ENCODE peak calls at places on chromosomes 4 and X, in four cellular contexts. One of them, this sample, is unnamed.

GRCh38 chr4:83040269-83040668 is 5.3 kb downstream of the COPS4 start:
- DNase-seq in stimulated activated CD4-positive, alpha-beta T cell treated with anti-CD3 and anti-CD28 coated beads, Interleukin-12 subunit alpha, Interleukin-12 subunit beta, amount 100 ng/mL, for 4 hours: no peak
- DNase-seq in NCI-H1105: no peak
- DNase-seq in NCI-H2171 treated with DMSO at 0.1 percent for 48 hours: no peak
- DNase-seq in this sample: no peak

GRCh38 chrX:131779313-131779712 is 235.4 kb downstream of the OR13H1 start:
- DNase-seq in stimulated activated CD4-positive, alpha-beta T cell treated with anti-CD3 and anti-CD28 coated beads, Interleukin-12 subunit alpha, Interleukin-12 subunit beta, amount 100 ng/mL, for 4 hours: no peak
- DNase-seq in NCI-H1105: no peak
- DNase-seq in NCI-H2171 treated with DMSO at 0.1 percent for 48 hours: no peak
- DNase-seq in this sample: no peak

GRCh38 chrX:131289527-131289926 is 421 bp upstream of the IGSF1 start:
- DNase-seq in stimulated activated CD4-positive, alpha-beta T cell treated with anti-CD3 and anti-CD28 coated beads, Interleukin-12 subunit alpha, Interleukin-12 subunit beta, amount 100 ng/mL, for 4 hours: no peak
- DNase-seq in NCI-H1105: no peak
- DNase-seq in NCI-H2171 treated with DMSO at 0.1 percent for 48 hours: no peak
- DNase-seq in this sample: no peak

GRCh38 chr4:113423631-113424030 is 337.9 kb downstream of the CAMK2D start:
- DNase-seq in stimulated activated CD4-positive, alpha-beta T cell treated with anti-CD3 and anti-CD28 coated beads, Interleukin-12 subunit alpha, Interleukin-12 subunit beta, amount 100 ng/mL, for 4 hours: no peak
- DNase-seq in NCI-H1105: no peak
- DNase-seq in NCI-H2171 treated with DMSO at 0.1 percent for 48 hours: no peak
- DNase-seq in this sample: no peak

GRCh38 chr4:101370663-101371210 is 23.4 kb upstream of the PPP3CA start:
- DNase-seq in stimulated activated CD4-positive, alpha-beta T cell treated with anti-CD3 and anti-CD28 coated beads, Interleukin-12 subunit alpha, Interleukin-12 subunit beta, amount 100 ng/mL, for 4 hours: no peak
- DNase-seq in NCI-H1105: no peak
- DNase-seq in NCI-H2171 treated with DMSO at 0.1 percent for 48 hours: no peak
- DNase-seq in this sample: no peak

GRCh38 chrX:113959912-113960626 is 623.8 kb upstream of the HTR2C start:
- DNase-seq in stimulated activated CD4-positive, alpha-beta T cell treated with anti-CD3 and anti-CD28 coated beads, Interleukin-12 subunit alpha, Interleukin-12 subunit beta, amount 100 ng/mL, for 4 hours: no peak
- DNase-seq in NCI-H1105: no peak
- DNase-seq in NCI-H2171 treated with DMSO at 0.1 percent for 48 hours: no peak
- DNase-seq in this sample: no peak

GRCh38 chr4:15234585-15235126 is 193.2 kb upstream of the C1QTNF7 start:
- DNase-seq in stimulated activated CD4-positive, alpha-beta T cell treated with anti-CD3 and anti-CD28 coated beads, Interleukin-12 subunit alpha, Interleukin-12 subunit beta, amount 100 ng/mL, for 4 hours: no peak
- DNase-seq in NCI-H1105: no peak
- DNase-seq in NCI-H2171 treated with DMSO at 0.1 percent for 48 hours: no peak
- DNase-seq in this sample: peak

GRCh38 chr4:129446074-129446473 is 350.1 kb downstream of the C4orf33 start:
- DNase-seq in stimulated activated CD4-positive, alpha-beta T cell treated with anti-CD3 and anti-CD28 coated beads, Interleukin-12 subunit alpha, Interleukin-12 subunit beta, amount 100 ng/mL, for 4 hours: no peak
- DNase-seq in NCI-H1105: no peak
- DNase-seq in NCI-H2171 treated with DMSO at 0.1 percent for 48 hours: no peak
- DNase-seq in this sample: no peak

GRCh38 chr4:133621628-133622027 is 472.5 kb downstream of the PCDH10 start:
- DNase-seq in stimulated activated CD4-positive, alpha-beta T cell treated with anti-CD3 and anti-CD28 coated beads, Interleukin-12 subunit alpha, Interleukin-12 subunit beta, amount 100 ng/mL, for 4 hours: no peak
- DNase-seq in NCI-H1105: no peak
- DNase-seq in NCI-H2171 treated with DMSO at 0.1 percent for 48 hours: no peak
- DNase-seq in this sample: no peak

GRCh38 chr4:168621806-168622589 is 125.1 kb downstream of the PALLD start:
- DNase-seq in stimulated activated CD4-positive, alpha-beta T cell treated with anti-CD3 and anti-CD28 coated beads, Interleukin-12 subunit alpha, Interleukin-12 subunit beta, amount 100 ng/mL, for 4 hours: no peak
- DNase-seq in NCI-H1105: no peak
- DNase-seq in NCI-H2171 treated with DMSO at 0.1 percent for 48 hours: no peak
- DNase-seq in this sample: peak

GRCh38 chr4:55175779-55176231 is 50.4 kb upstream of the KDR start:
- DNase-seq in stimulated activated CD4-positive, alpha-beta T cell treated with anti-CD3 and anti-CD28 coated beads, Interleukin-12 subunit alpha, Interleukin-12 subunit beta, amount 100 ng/mL, for 4 hours: no peak
- DNase-seq in NCI-H1105: no peak
- DNase-seq in NCI-H2171 treated with DMSO at 0.1 percent for 48 hours: no peak
- DNase-seq in this sample: peak

GRCh38 chrX:130066975-130067615 is 43.2 kb downstream of the ELF4 start:
- DNase-seq in stimulated activated CD4-positive, alpha-beta T cell treated with anti-CD3 and anti-CD28 coated beads, Interleukin-12 subunit alpha, Interleukin-12 subunit beta, amount 100 ng/mL, for 4 hours: no peak
- DNase-seq in NCI-H1105: no peak
- DNase-seq in NCI-H2171 treated with DMSO at 0.1 percent for 48 hours: no peak
- DNase-seq in this sample: no peak

GRCh38 chrX:153922286-153922573 is 3.8 kb downstream of the ARHGAP4 start:
- DNase-seq in stimulated activated CD4-positive, alpha-beta T cell treated with anti-CD3 and anti-CD28 coated beads, Interleukin-12 subunit alpha, Interleukin-12 subunit beta, amount 100 ng/mL, for 4 hours: no peak
- DNase-seq in NCI-H1105: no peak
- DNase-seq in NCI-H2171 treated with DMSO at 0.1 percent for 48 hours: no peak
- DNase-seq in this sample: no peak

GRCh38 chr4:72969957-72970356 is 99.6 kb downstream of the COX18 start:
- DNase-seq in stimulated activated CD4-positive, alpha-beta T cell treated with anti-CD3 and anti-CD28 coated beads, Interleukin-12 subunit alpha, Interleukin-12 subunit beta, amount 100 ng/mL, for 4 hours: no peak
- DNase-seq in NCI-H1105: no peak
- DNase-seq in NCI-H2171 treated with DMSO at 0.1 percent for 48 hours: no peak
- DNase-seq in this sample: peak

GRCh38 chr4:157558016-157558415 is 337.5 kb downstream of the GRIA2 start:
- DNase-seq in stimulated activated CD4-positive, alpha-beta T cell treated with anti-CD3 and anti-CD28 coated beads, Interleukin-12 subunit alpha, Interleukin-12 subunit beta, amount 100 ng/mL, for 4 hours: no peak
- DNase-seq in NCI-H1105: no peak
- DNase-seq in NCI-H2171 treated with DMSO at 0.1 percent for 48 hours: no peak
- DNase-seq in this sample: no peak

GRCh38 chr4:142815834-142816233 is 30.3 kb downstream of the INPP4B start:
- DNase-seq in stimulated activated CD4-positive, alpha-beta T cell treated with anti-CD3 and anti-CD28 coated beads, Interleukin-12 subunit alpha, Interleukin-12 subunit beta, amount 100 ng/mL, for 4 hours: no peak
- DNase-seq in NCI-H1105: no peak
- DNase-seq in NCI-H2171 treated with DMSO at 0.1 percent for 48 hours: no peak
- DNase-seq in this sample: peak

GRCh38 chr4:153541426-153542096 is 75.4 kb downstream of the TMEM131L start:
- DNase-seq in stimulated activated CD4-positive, alpha-beta T cell treated with anti-CD3 and anti-CD28 coated beads, Interleukin-12 subunit alpha, Interleukin-12 subunit beta, amount 100 ng/mL, for 4 hours: no peak
- DNase-seq in NCI-H1105: no peak
- DNase-seq in NCI-H2171 treated with DMSO at 0.1 percent for 48 hours: no peak
- DNase-seq in this sample: peak

GRCh38 chr4:84848432-84848831 is 118.1 kb downstream of the WDFY3 start:
- DNase-seq in stimulated activated CD4-positive, alpha-beta T cell treated with anti-CD3 and anti-CD28 coated beads, Interleukin-12 subunit alpha, Interleukin-12 subunit beta, amount 100 ng/mL, for 4 hours: no peak
- DNase-seq in NCI-H1105: no peak
- DNase-seq in NCI-H2171 treated with DMSO at 0.1 percent for 48 hours: no peak
- DNase-seq in this sample: no peak

GRCh38 chr4:185470503-185471195 is 884 bp downstream of the CCDC110 start:
- DNase-seq in stimulated activated CD4-positive, alpha-beta T cell treated with anti-CD3 and anti-CD28 coated beads, Interleukin-12 subunit alpha, Interleukin-12 subunit beta, amount 100 ng/mL, for 4 hours: no peak
- DNase-seq in NCI-H1105: peak
- DNase-seq in NCI-H2171 treated with DMSO at 0.1 percent for 48 hours: peak
- DNase-seq in this sample: peak

GRCh38 chr4:73439445-73439844 is 3.4 kb downstream of the AFP start:
- DNase-seq in stimulated activated CD4-positive, alpha-beta T cell treated with anti-CD3 and anti-CD28 coated beads, Interleukin-12 subunit alpha, Interleukin-12 subunit beta, amount 100 ng/mL, for 4 hours: no peak
- DNase-seq in NCI-H1105: no peak
- DNase-seq in NCI-H2171 treated with DMSO at 0.1 percent for 48 hours: no peak
- DNase-seq in this sample: no peak

GRCh38 chr4:146072381-146072780 is 103.1 kb upstream of the LSM6 start:
- DNase-seq in stimulated activated CD4-positive, alpha-beta T cell treated with anti-CD3 and anti-CD28 coated beads, Interleukin-12 subunit alpha, Interleukin-12 subunit beta, amount 100 ng/mL, for 4 hours: no peak
- DNase-seq in NCI-H1105: no peak
- DNase-seq in NCI-H2171 treated with DMSO at 0.1 percent for 48 hours: no peak
- DNase-seq in this sample: peak

GRCh38 chrX:20442597-20442996 is 175.9 kb upstream of the RPS6KA3 start:
- DNase-seq in stimulated activated CD4-positive, alpha-beta T cell treated with anti-CD3 and anti-CD28 coated beads, Interleukin-12 subunit alpha, Interleukin-12 subunit beta, amount 100 ng/mL, for 4 hours: peak
- DNase-seq in NCI-H1105: peak
- DNase-seq in NCI-H2171 treated with DMSO at 0.1 percent for 48 hours: peak
- DNase-seq in this sample: peak

GRCh38 chr4:77911091-77911490 is 48.5 kb downstream of the MRPL1 start:
- DNase-seq in stimulated activated CD4-positive, alpha-beta T cell treated with anti-CD3 and anti-CD28 coated beads, Interleukin-12 subunit alpha, Interleukin-12 subunit beta, amount 100 ng/mL, for 4 hours: no peak
- DNase-seq in NCI-H1105: no peak
- DNase-seq in NCI-H2171 treated with DMSO at 0.1 percent for 48 hours: no peak
- DNase-seq in this sample: no peak

GRCh38 chr4:7905461-7905915 is 34.2 kb downstream of the AFAP1 start:
- DNase-seq in stimulated activated CD4-positive, alpha-beta T cell treated with anti-CD3 and anti-CD28 coated beads, Interleukin-12 subunit alpha, Interleukin-12 subunit beta, amount 100 ng/mL, for 4 hours: no peak
- DNase-seq in NCI-H1105: no peak
- DNase-seq in NCI-H2171 treated with DMSO at 0.1 percent for 48 hours: no peak
- DNase-seq in this sample: peak

GRCh38 chrX:38882894-38883620 is 81.8 kb downstream of the MID1IP1 start:
- DNase-seq in stimulated activated CD4-positive, alpha-beta T cell treated with anti-CD3 and anti-CD28 coated beads, Interleukin-12 subunit alpha, Interleukin-12 subunit beta, amount 100 ng/mL, for 4 hours: no peak
- DNase-seq in NCI-H1105: no peak
- DNase-seq in NCI-H2171 treated with DMSO at 0.1 percent for 48 hours: no peak
- DNase-seq in this sample: peak

GRCh38 chr4:39046243-39046642 is 14.0 kb upstream of the TMEM156 start:
- DNase-seq in stimulated activated CD4-positive, alpha-beta T cell treated with anti-CD3 and anti-CD28 coated beads, Interleukin-12 subunit alpha, Interleukin-12 subunit beta, amount 100 ng/mL, for 4 hours: no peak
- DNase-seq in NCI-H1105: no peak
- DNase-seq in NCI-H2171 treated with DMSO at 0.1 percent for 48 hours: no peak
- DNase-seq in this sample: no peak

GRCh38 chr4:7646384-7647061 is 211.8 kb upstream of the PSAPL1 start:
- DNase-seq in stimulated activated CD4-positive, alpha-beta T cell treated with anti-CD3 and anti-CD28 coated beads, Interleukin-12 subunit alpha, Interleukin-12 subunit beta, amount 100 ng/mL, for 4 hours: no peak
- DNase-seq in NCI-H1105: no peak
- DNase-seq in NCI-H2171 treated with DMSO at 0.1 percent for 48 hours: no peak
- DNase-seq in this sample: no peak

GRCh38 chr4:70269674-70270073 is 27.3 kb downstream of the CSN3 start:
- DNase-seq in stimulated activated CD4-positive, alpha-beta T cell treated with anti-CD3 and anti-CD28 coated beads, Interleukin-12 subunit alpha, Interleukin-12 subunit beta, amount 100 ng/mL, for 4 hours: no peak
- DNase-seq in NCI-H1105: no peak
- DNase-seq in NCI-H2171 treated with DMSO at 0.1 percent for 48 hours: peak
- DNase-seq in this sample: no peak

GRCh38 chr4:184347251-184348239 is 126.8 kb downstream of the IRF2 start:
- DNase-seq in stimulated activated CD4-positive, alpha-beta T cell treated with anti-CD3 and anti-CD28 coated beads, Interleukin-12 subunit alpha, Interleukin-12 subunit beta, amount 100 ng/mL, for 4 hours: no peak
- DNase-seq in NCI-H1105: no peak
- DNase-seq in NCI-H2171 treated with DMSO at 0.1 percent for 48 hours: peak
- DNase-seq in this sample: peak

GRCh38 chr4:176277162-176277904 is 8.3 kb upstream of the ASB5 start:
- DNase-seq in stimulated activated CD4-positive, alpha-beta T cell treated with anti-CD3 and anti-CD28 coated beads, Interleukin-12 subunit alpha, Interleukin-12 subunit beta, amount 100 ng/mL, for 4 hours: peak
- DNase-seq in NCI-H1105: peak
- DNase-seq in NCI-H2171 treated with DMSO at 0.1 percent for 48 hours: peak
- DNase-seq in this sample: peak

GRCh38 chr4:10599574-10599973 is 85.0 kb downstream of the CLNK start:
- DNase-seq in stimulated activated CD4-positive, alpha-beta T cell treated with anti-CD3 and anti-CD28 coated beads, Interleukin-12 subunit alpha, Interleukin-12 subunit beta, amount 100 ng/mL, for 4 hours: no peak
- DNase-seq in NCI-H1105: no peak
- DNase-seq in NCI-H2171 treated with DMSO at 0.1 percent for 48 hours: no peak
- DNase-seq in this sample: no peak

GRCh38 chrX:20067709-20068315 is 48.9 kb downstream of the MAP7D2 start:
- DNase-seq in stimulated activated CD4-positive, alpha-beta T cell treated with anti-CD3 and anti-CD28 coated beads, Interleukin-12 subunit alpha, Interleukin-12 subunit beta, amount 100 ng/mL, for 4 hours: no peak
- DNase-seq in NCI-H1105: peak
- DNase-seq in NCI-H2171 treated with DMSO at 0.1 percent for 48 hours: no peak
- DNase-seq in this sample: peak

GRCh38 chr4:136306361-136306760 is 1225.9 kb downstream of the PCDH18 start:
- DNase-seq in stimulated activated CD4-positive, alpha-beta T cell treated with anti-CD3 and anti-CD28 coated beads, Interleukin-12 subunit alpha, Interleukin-12 subunit beta, amount 100 ng/mL, for 4 hours: no peak
- DNase-seq in NCI-H1105: no peak
- DNase-seq in NCI-H2171 treated with DMSO at 0.1 percent for 48 hours: no peak
- DNase-seq in this sample: no peak

GRCh38 chr4:106172846-106173245 is 143.2 kb downstream of the TBCK start:
- DNase-seq in stimulated activated CD4-positive, alpha-beta T cell treated with anti-CD3 and anti-CD28 coated beads, Interleukin-12 subunit alpha, Interleukin-12 subunit beta, amount 100 ng/mL, for 4 hours: no peak
- DNase-seq in NCI-H1105: no peak
- DNase-seq in NCI-H2171 treated with DMSO at 0.1 percent for 48 hours: no peak
- DNase-seq in this sample: no peak

GRCh38 chrX:16671005-16671404 is 21.0 kb downstream of the S100G start:
- DNase-seq in stimulated activated CD4-positive, alpha-beta T cell treated with anti-CD3 and anti-CD28 coated beads, Interleukin-12 subunit alpha, Interleukin-12 subunit beta, amount 100 ng/mL, for 4 hours: peak
- DNase-seq in NCI-H1105: no peak
- DNase-seq in NCI-H2171 treated with DMSO at 0.1 percent for 48 hours: peak
- DNase-seq in this sample: peak

GRCh38 chr4:61740950-61741638 is 541.0 kb downstream of the ADGRL3 start:
- DNase-seq in stimulated activated CD4-positive, alpha-beta T cell treated with anti-CD3 and anti-CD28 coated beads, Interleukin-12 subunit alpha, Interleukin-12 subunit beta, amount 100 ng/mL, for 4 hours: no peak
- DNase-seq in NCI-H1105: no peak
- DNase-seq in NCI-H2171 treated with DMSO at 0.1 percent for 48 hours: peak
- DNase-seq in this sample: no peak